ENCODE peak calls at places on chromosomes 6 and 20, in eight cellular contexts. P, A, K, B, E, S, H and Y are unnamed samples.
A peak's percentile ranks its signal among the peaks of the same experiment; 100 is the strongest.

GRCh38 chr20:51338692-51339440 is 203.7 kb downstream of the NFATC2 start:
- DNase-seq in P (no peak), A (no peak), K (no peak), B (peak; percentile 66), E (no peak), S (no peak), H (peak; percentile 70), Y (no peak)

GRCh38 chr6:63305278-63305677 is 14.5 kb downstream of the LGSN start:
- DNase-seq in P (no peak), A (no peak), K (no peak), B (no peak), E (no peak), S (no peak), H (peak; percentile 19), Y (no peak)

GRCh38 chr20:1336699-1337387 is 7.9 kb upstream of the SDCBP2 start:
- DNase-seq in P (no peak), A (no peak), K (peak; percentile 97), B (no peak), E (no peak), S (no peak), H (no peak), Y (no peak)

GRCh38 chr6:7238900-7239589 is 74.0 kb downstream of the SSR1 start:
- DNase-seq in P (peak; percentile 7), A (peak; percentile 89), K (peak; percentile 80), B (peak; percentile 67), E (peak; percentile 26), S (peak; percentile 49), H (peak; percentile 84), Y (peak; percentile 56)

GRCh38 chr6:88704980-88705379 is 258.4 kb downstream of the RNGTT start:
- DNase-seq in P (no peak), A (no peak), K (no peak), B (no peak), E (no peak), S (no peak), H (no peak), Y (no peak)

GRCh38 chr6:1315560-1316386 is 3.9 kb downstream of the FOXQ1 start:
- DNase-seq in P (no peak), A (no peak), K (no peak), B (no peak), E (no peak), S (no peak), H (no peak), Y (no peak)

GRCh38 chr20:34364013-34364382 is 925 bp downstream of the ITCH start:
- DNase-seq in P (no peak), A (no peak), K (peak; percentile 53), B (no peak), E (no peak), S (no peak), H (peak; percentile 33), Y (no peak)

GRCh38 chr20:46670585-46671584 is 18.4 kb downstream of the TP53RK start:
- DNase-seq in P (no peak), A (no peak), K (no peak), B (no peak), E (no peak), S (no peak), H (no peak), Y (no peak)